ENCODE peak calls at places on chromosomes 3 and 15, in four cellular contexts. O, I, F and R are unnamed samples.
A peak's percentile ranks its signal among the peaks of the same experiment; 100 is the strongest.

GRCh38 chr3:66693461-66693912 is 192.7 kb upstream of the LRIG1 start:
- DNase-seq in O (no peak), I (no peak), F (no peak), R (no peak)

GRCh38 chr3:72143322-72143721 is 358.4 kb upstream of the PROK2 start:
- DNase-seq in O (no peak), I (no peak), F (no peak), R (no peak)

GRCh38 chr3:65177879-65178484 is 490.2 kb upstream of the ADAMTS9 start:
- DNase-seq in O (no peak), I (no peak), F (no peak), R (no peak)

GRCh38 chr3:122183521-122183892 is at the start of gene CASR:
- DNase-seq in O (peak; percentile 30), I (no peak), F (peak; percentile 23), R (no peak)

GRCh38 chr3:80018375-80018774 is 250.6 kb upstream of the ROBO1 start:
- DNase-seq in O (no peak), I (no peak), F (no peak), R (no peak)

GRCh38 chr3:27976933-27977332 is 254.8 kb upstream of the EOMES start:
- DNase-seq in O (no peak), I (peak; percentile 8), F (no peak), R (no peak)

GRCh38 chr3:37836589-37836988 is 25.1 kb upstream of the CTDSPL start:
- DNase-seq in O (no peak), I (no peak), F (no peak), R (no peak)

GRCh38 chr3:134718736-134719135 is 67.9 kb upstream of the KY start:
- DNase-seq in O (no peak), I (no peak), F (no peak), R (no peak)

GRCh38 chr15:90191795-90192494 is 9.2 kb upstream of the SEMA4B start:
- DNase-seq in O (peak; percentile 72), I (no peak), F (no peak), R (no peak)

GRCh38 chr15:49706805-49707204 is 86.0 kb downstream of the DTWD1 start:
- DNase-seq in O (no peak), I (no peak), F (no peak), R (no peak)

GRCh38 chr15:88645171-88646087 is 6.6 kb downstream of the ISG20 start:
- DNase-seq in O (no peak), I (peak; percentile 2), F (no peak), R (no peak)

GRCh38 chr15:39486546-39487081 is 94.3 kb upstream of the THBS1 start:
- DNase-seq in O (no peak), I (no peak), F (no peak), R (no peak)

GRCh38 chr15:43052860-43053259 is 53.0 kb downstream of the UBR1 start:
- DNase-seq in O (no peak), I (no peak), F (no peak), R (no peak)

GRCh38 chr3:134910026-134910425 is 115.0 kb downstream of the EPHB1 start:
- DNase-seq in O (no peak), I (no peak), F (no peak), R (no peak)

GRCh38 chr15:78203346-78204225 is 30.8 kb downstream of the ACSBG1 start:
- DNase-seq in O (no peak), I (no peak), F (no peak), R (no peak)

GRCh38 chr3:39468108-39468436 is 592 bp downstream of the MOBP start:
- DNase-seq in O (no peak), I (no peak), F (no peak), R (no peak)
- TF ChIP-seq CTCF in O (no peak), I (no peak), F (peak; percentile 20), R (no peak)

GRCh38 chr15:92653836-92654524 is 1.6 kb downstream of the FAM174B start:
- DNase-seq in O (peak; percentile 26), I (no peak), F (peak; percentile 60), R (no peak)
- TF ChIP-seq CTCF in O (no peak), I (no peak), F (no peak), R (no peak)

GRCh38 chr15:25693321-25694237 is 169.5 kb downstream of the ATP10A start:
- DNase-seq in O (peak; percentile 67), I (no peak), F (peak; percentile 75), R (no peak)
- TF ChIP-seq CTCF in O (peak; percentile 65), I (peak; percentile 62), F (peak; percentile 50), R (no peak)

GRCh38 chr3:170725285-170725731 is 139.4 kb upstream of the SLC7A14 start:
- DNase-seq in O (no peak), I (no peak), F (no peak), R (no peak)
- TF ChIP-seq CTCF in O (no peak), I (no peak), F (no peak), R (no peak)

GRCh38 chr15:95888762-95889161 is 441.7 kb upstream of the NR2F2 start:
- DNase-seq in O (no peak), I (no peak), F (no peak), R (no peak)
- TF ChIP-seq CTCF in O (no peak), I (no peak), F (no peak), R (no peak)

GRCh38 chr3:36542186-36542585 is 161.9 kb downstream of the STAC start:
- DNase-seq in O (no peak), I (no peak), F (no peak), R (no peak)

GRCh38 chr3:36538405-36538804 is 158.1 kb downstream of the STAC start:
- DNase-seq in O (no peak), I (no peak), F (no peak), R (no peak)

GRCh38 chr3:36543276-36543997 is 163.1 kb downstream of the STAC start:
- DNase-seq in O (no peak), I (no peak), F (no peak), R (no peak)

GRCh38 chr3:36546196-36546595 is 165.9 kb downstream of the STAC start:
- DNase-seq in O (no peak), I (no peak), F (no peak), R (no peak)

GRCh38 chr3:36540898-36541518 is 160.7 kb downstream of the STAC start:
- DNase-seq in O (peak; percentile 35), I (no peak), F (peak; percentile 53), R (no peak)
- TF ChIP-seq CTCF in O (peak; percentile 90), I (peak; percentile 28), F (peak; percentile 73), R (no peak)

GRCh38 chr3:167100651-167101050 is 279.4 kb downstream of the ZBBX start:
- DNase-seq in O (no peak), I (no peak), F (no peak), R (no peak)

GRCh38 chr3:167100200-167100599 is 279.9 kb downstream of the ZBBX start:
- DNase-seq in O (no peak), I (no peak), F (no peak), R (no peak)

GRCh38 chr3:167106456-167106855 is 273.6 kb downstream of the ZBBX start:
- DNase-seq in O (no peak), I (no peak), F (no peak), R (no peak)

GRCh38 chr3:167102071-167102470 is 278.0 kb downstream of the ZBBX start:
- DNase-seq in O (no peak), I (no peak), F (no peak), R (no peak)
- TF ChIP-seq CTCF in O (no peak), I (no peak), F (peak; percentile 57), R (no peak)

DNA sequence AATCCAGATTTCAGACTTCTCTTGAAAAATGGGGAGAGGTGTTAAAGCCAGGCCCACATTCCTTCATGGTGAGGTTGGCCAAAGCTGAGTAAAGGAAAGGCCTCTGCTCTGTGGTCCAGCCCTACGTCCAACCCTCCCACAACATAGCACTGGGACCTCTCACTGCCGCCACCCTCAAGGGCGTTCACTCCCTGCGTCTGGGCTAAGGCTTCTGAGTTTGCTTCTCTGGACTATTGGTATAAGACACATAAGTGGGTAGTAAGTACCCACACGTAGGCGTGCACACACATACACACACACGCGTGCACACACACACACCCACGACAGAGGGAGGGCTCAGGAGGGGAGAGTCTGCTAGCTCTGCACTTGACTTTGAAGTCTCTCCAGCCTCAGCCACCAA is 80.2 kb upstream of the PXYLP1 start:
- DNase-seq in O (no peak), I (no peak), F (no peak), R (no peak)
- TF ChIP-seq CTCF in O (no peak), I (no peak), F (no peak), R (no peak)